ENCODE peak calls at places on chromosomes 1 and 21, in ten cellular contexts. K, H, T, N, L, C, D, S, J and B are unnamed samples.

GRCh38 chr1:224433041-224433670 is 1.4 kb downstream of the WDR26 start:
- DNase-seq in K (no peak), H (peak), T (no peak), N (peak), L (no peak), C (peak), D (peak), S (peak), J (peak), B (no peak)

GRCh38 chr1:39391741-39392679 is 99.4 kb upstream of the BMP8A start:
- DNase-seq in K (no peak), H (peak), T (no peak), N (no peak), L (peak), C (peak), D (no peak), S (peak), J (no peak), B (no peak)

GRCh38 chr1:30523055-30524020 is 200.0 kb downstream of the MATN1 start:
- DNase-seq in K (no peak), H (peak), T (no peak), N (no peak), L (peak), C (no peak), D (no peak), S (no peak), J (no peak), B (no peak)

GRCh38 chr1:203597386-203598040 is 29.1 kb upstream of the ATP2B4 start:
- DNase-seq in K (no peak), H (no peak), T (no peak), N (no peak), L (no peak), C (no peak), D (no peak), S (no peak), J (no peak), B (no peak)

GRCh38 chr1:168583571-168583970 is 7.2 kb downstream of the XCL1 start:
- DNase-seq in K (no peak), H (no peak), T (no peak), N (no peak), L (peak), C (no peak), D (no peak), S (no peak), J (no peak), B (no peak)

GRCh38 chr1:95041491-95042165 is 31.1 kb downstream of the ALG14 start:
- DNase-seq in K (peak), H (peak), T (no peak), N (peak), L (peak), C (peak), D (peak), S (no peak), J (peak), B (peak)

GRCh38 chr1:47838562-47839459 is 158.4 kb downstream of the TRABD2B start:
- DNase-seq in K (no peak), H (no peak), T (no peak), N (peak), L (no peak), C (no peak), D (no peak), S (no peak), J (no peak), B (no peak)

GRCh38 chr1:10433790-10434189 is 3.6 kb downstream of the CENPS start:
- DNase-seq in K (no peak), H (no peak), T (no peak), N (no peak), L (no peak), C (no peak), D (no peak), S (no peak), J (no peak), B (no peak)

GRCh38 chr1:117060441-117061317 is 553 bp downstream of the TTF2 start:
- DNase-seq in K (no peak), H (peak), T (no peak), N (peak), L (no peak), C (peak), D (no peak), S (peak), J (no peak), B (peak)

GRCh38 chr1:76074321-76075187 is at the start of gene ST6GALNAC3:
- DNase-seq in K (no peak), H (peak), T (peak), N (peak), L (no peak), C (peak), D (peak), S (peak), J (peak), B (peak)

GRCh38 chr1:173267453-173267945 is 60.4 kb upstream of the TNFSF4 start:
- DNase-seq in K (peak), H (peak), T (no peak), N (no peak), L (peak), C (no peak), D (peak), S (no peak), J (no peak), B (no peak)

GRCh38 chr1:168343566-168343965 is 62.9 kb downstream of the TBX19 start:
- DNase-seq in K (no peak), H (no peak), T (no peak), N (no peak), L (no peak), C (no peak), D (no peak), S (peak), J (no peak), B (no peak)

GRCh38 chr1:2232255-2232915 is 4.3 kb downstream of the SKI start:
- DNase-seq in K (no peak), H (no peak), T (no peak), N (no peak), L (no peak), C (peak), D (no peak), S (no peak), J (no peak), B (no peak)

GRCh38 chr1:78688701-78689100 is 39.1 kb downstream of the IFI44 start:
- DNase-seq in K (no peak), H (peak), T (no peak), N (no peak), L (peak), C (no peak), D (no peak), S (peak), J (no peak), B (no peak)

GRCh38 chr1:7334475-7335035 is 436.5 kb upstream of the VAMP3 start:
- DNase-seq in K (no peak), H (peak), T (no peak), N (peak), L (peak), C (no peak), D (no peak), S (peak), J (no peak), B (no peak)

GRCh38 chr21:34205811-34206635 is 132.6 kb downstream of the MRPS6 start:
- DNase-seq in K (no peak), H (no peak), T (no peak), N (no peak), L (peak), C (no peak), D (no peak), S (no peak), J (no peak), B (no peak)

GRCh38 chr1:240344918-240345317 is 253.2 kb downstream of the FMN2 start:
- DNase-seq in K (no peak), H (no peak), T (no peak), N (no peak), L (no peak), C (no peak), D (no peak), S (no peak), J (no peak), B (no peak)

GRCh38 chr1:222777463-222777862 is 37.4 kb upstream of the DISP1 start:
- DNase-seq in K (no peak), H (peak), T (no peak), N (no peak), L (peak), C (no peak), D (no peak), S (no peak), J (no peak), B (no peak)

GRCh38 chr1:212692774-212693644 is 6.6 kb downstream of the BATF3 start:
- DNase-seq in K (no peak), H (no peak), T (no peak), N (no peak), L (no peak), C (no peak), D (no peak), S (peak), J (no peak), B (no peak)

GRCh38 chr1:1039145-1039910 is 19.4 kb downstream of the AGRN start:
- DNase-seq in K (no peak), H (no peak), T (no peak), N (no peak), L (no peak), C (no peak), D (no peak), S (no peak), J (no peak), B (no peak)

GRCh38 chr1:214318356-214318755 is 37.4 kb downstream of the SMYD2 start:
- DNase-seq in K (no peak), H (peak), T (no peak), N (no peak), L (peak), C (no peak), D (no peak), S (no peak), J (no peak), B (no peak)

GRCh38 chr1:12549106-12549459 is 68.9 kb downstream of the DHRS3 start:
- DNase-seq in K (no peak), H (no peak), T (no peak), N (no peak), L (no peak), C (peak), D (no peak), S (no peak), J (no peak), B (no peak)

DNA sequence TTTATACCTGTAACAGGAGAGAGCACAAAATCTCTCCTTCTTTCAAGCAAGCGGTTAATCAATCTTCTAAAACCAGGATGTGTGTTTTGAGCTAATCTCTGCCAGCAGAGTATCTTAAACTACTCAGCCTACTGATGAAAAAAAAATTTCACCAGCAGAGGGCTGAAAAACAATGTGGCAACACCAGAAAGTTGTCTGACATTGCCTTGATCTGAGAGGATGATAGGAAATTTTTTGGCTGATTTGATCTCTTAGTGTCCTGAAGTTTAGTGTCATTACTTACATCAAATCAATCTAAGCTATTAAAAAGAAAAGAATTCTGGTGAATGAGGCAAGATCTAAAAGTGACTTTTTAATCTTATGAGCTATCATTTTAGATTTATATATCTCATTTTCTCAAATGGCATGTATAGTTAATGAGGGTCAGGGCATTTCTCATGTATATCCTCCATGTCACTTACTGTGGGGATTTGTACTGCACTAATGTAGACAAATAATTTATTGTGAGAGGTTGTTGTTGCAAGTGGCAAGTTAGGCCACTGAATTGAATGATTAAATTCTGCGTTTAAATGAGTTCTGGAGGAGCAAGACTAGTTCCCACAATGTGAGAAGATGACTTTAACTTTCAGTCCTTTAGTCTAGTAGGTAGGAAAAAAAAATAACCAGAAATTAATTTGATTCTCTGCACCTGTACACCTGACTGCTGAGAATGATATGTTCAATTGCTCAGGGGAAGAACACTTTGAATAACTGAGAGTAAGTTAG is 10.8 kb downstream of the ADAMTS1 start:
- DNase-seq in K (no peak), H (peak), T (no peak), N (no peak), L (no peak), C (no peak), D (no peak), S (peak), J (no peak), B (no peak)
- TF ChIP-seq CTCF in K (peak), H (peak), T (peak), N (no peak), L (peak), C (peak), D (peak), S (peak), J (peak), B (peak)

DNA sequence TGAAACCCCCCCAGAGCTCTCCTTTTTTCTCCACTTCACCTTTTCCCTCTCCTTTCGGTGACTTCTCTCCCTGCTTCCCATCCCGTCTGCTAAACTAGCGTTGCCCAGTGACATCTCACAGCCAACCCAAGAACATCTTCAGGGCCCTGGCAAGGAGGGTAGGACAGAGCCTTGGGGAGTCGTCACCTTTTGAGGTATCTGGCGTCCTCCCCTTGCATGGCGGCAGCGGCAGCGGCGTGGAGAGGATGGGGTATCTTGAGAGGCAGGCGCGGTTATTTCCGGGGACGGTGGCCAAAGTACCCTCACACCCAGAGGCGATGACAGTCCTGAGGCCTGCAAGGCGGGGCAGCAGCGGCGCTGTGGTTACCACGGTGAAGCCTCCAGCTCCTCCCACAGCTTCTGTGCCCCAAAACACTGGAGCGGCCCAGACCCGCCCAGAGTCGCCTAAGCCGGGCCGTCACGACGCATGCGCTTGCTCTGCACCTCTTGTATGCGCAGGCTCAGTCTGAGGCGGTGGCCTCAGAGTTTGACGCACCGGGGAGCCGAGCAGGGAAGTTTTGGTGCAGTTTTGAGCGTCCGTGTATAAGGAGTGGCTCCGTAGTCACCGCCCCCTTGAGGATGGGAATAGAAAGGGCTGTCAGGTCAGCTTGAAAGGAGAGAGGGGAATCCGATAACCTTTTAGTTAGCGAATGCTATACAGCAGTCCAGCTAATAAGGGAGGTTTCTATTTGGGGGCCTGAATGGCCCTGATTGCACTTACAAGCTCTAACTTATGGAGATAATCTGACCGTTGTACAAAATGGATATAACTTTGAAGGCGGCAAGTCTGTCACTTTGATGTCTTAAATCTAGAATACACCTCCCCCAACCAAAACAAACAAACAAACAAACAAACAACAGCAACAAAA is at the start of gene KIFAP3:
- DNase-seq in K (peak), H (peak), T (peak), N (peak), L (peak), C (peak), D (peak), S (peak), J (peak), B (peak)
- TF ChIP-seq CTCF in K (peak), H (peak), T (peak), N (peak), L (peak), C (peak), D (peak), S (peak), J (peak), B (peak)

GRCh38 chr1:22638476-22639234 is 2.2 kb downstream of the C1QA start:
- DNase-seq in K (no peak), H (no peak), T (no peak), N (no peak), L (no peak), C (no peak), D (no peak), S (peak), J (no peak), B (no peak)

GRCh38 chr1:22636369-22636768 is at the start of gene C1QA:
- DNase-seq in K (no peak), H (no peak), T (peak), N (peak), L (no peak), C (peak), D (no peak), S (no peak), J (no peak), B (no peak)

GRCh38 chr1:22637952-22638445 is 1.6 kb downstream of the C1QA start:
- DNase-seq in K (no peak), H (no peak), T (no peak), N (no peak), L (no peak), C (no peak), D (no peak), S (no peak), J (no peak), B (no peak)

GRCh38 chr1:22635436-22635835 is 992 bp upstream of the C1QA start:
- DNase-seq in K (no peak), H (no peak), T (no peak), N (no peak), L (no peak), C (no peak), D (no peak), S (no peak), J (no peak), B (no peak)

GRCh38 chr1:22636927-22637326 is 499 bp downstream of the C1QA start:
- DNase-seq in K (no peak), H (no peak), T (no peak), N (no peak), L (no peak), C (no peak), D (no peak), S (no peak), J (no peak), B (no peak)
- TF ChIP-seq CTCF in K (no peak), H (no peak), T (no peak), N (no peak), L (no peak), C (no peak), D (no peak), S (peak), J (no peak), B (no peak)

GRCh38 chr1:91015794-91016550 is 5.9 kb downstream of the ZNF644 start:
- DNase-seq in K (no peak), H (no peak), T (no peak), N (no peak), L (no peak), C (no peak), D (no peak), S (no peak), J (no peak), B (no peak)

GRCh38 chr1:91020967-91021685 is 709 bp downstream of the ZNF644 start:
- DNase-seq in K (peak), H (peak), T (peak), N (peak), L (peak), C (peak), D (peak), S (peak), J (peak), B (peak)

GRCh38 chr1:91020486-91020885 is 1.3 kb downstream of the ZNF644 start:
- DNase-seq in K (no peak), H (peak), T (no peak), N (no peak), L (no peak), C (no peak), D (no peak), S (no peak), J (no peak), B (no peak)

GRCh38 chr1:91015358-91015780 is 6.5 kb downstream of the ZNF644 start:
- DNase-seq in K (no peak), H (no peak), T (no peak), N (no peak), L (no peak), C (no peak), D (no peak), S (no peak), J (no peak), B (no peak)

GRCh38 chr1:91018006-91018405 is 3.8 kb downstream of the ZNF644 start:
- DNase-seq in K (no peak), H (peak), T (no peak), N (no peak), L (no peak), C (no peak), D (no peak), S (peak), J (no peak), B (no peak)
- TF ChIP-seq CTCF in K (peak), H (peak), T (peak), N (peak), L (peak), C (no peak), D (peak), S (peak), J (peak), B (peak)

DNA sequence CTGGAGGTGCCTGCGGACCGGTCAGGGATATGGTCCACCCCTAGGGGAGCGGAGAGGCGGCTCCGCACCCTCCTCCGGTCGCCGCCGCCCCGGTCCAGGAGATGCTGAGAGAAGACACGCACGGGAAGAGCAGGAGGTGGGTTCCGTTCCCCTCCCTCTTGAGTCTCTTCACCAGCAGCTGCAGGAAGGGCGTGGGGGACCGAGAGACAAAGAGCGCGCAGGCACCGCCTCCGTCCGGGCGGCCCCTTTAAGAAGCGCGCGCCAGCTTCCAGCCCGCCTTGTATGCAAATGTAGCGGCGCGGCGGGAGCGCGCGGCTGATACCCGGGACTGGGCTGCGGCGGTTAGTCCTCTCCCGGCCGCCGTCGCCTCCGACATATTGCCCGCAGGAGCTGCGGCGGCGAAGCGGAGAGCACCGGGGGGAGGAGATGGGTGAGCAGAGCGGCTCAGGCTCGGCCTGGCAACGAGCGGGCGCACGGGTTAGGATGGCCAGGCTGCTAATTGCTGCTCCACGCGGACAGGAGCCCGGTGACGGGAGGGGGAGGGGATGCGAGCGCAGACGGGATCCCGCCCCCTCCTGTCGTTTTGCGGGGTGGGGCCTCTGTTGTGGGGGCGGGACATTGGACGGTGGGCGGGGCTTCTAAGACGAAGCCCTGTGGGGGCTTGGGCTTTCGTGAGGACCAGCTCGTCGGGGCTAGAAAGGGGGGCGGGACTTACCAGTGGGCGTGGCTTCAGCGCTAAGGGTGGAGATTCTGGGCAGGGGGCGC is at the start of gene TMEM39B:
- DNase-seq in K (peak), H (peak), T (peak), N (peak), L (peak), C (peak), D (peak), S (peak), J (peak), B (peak)
- TF ChIP-seq CTCF in K (peak), H (peak), T (peak), N (no peak), L (peak), C (peak), D (peak), S (peak), J (no peak), B (no peak)

DNA sequence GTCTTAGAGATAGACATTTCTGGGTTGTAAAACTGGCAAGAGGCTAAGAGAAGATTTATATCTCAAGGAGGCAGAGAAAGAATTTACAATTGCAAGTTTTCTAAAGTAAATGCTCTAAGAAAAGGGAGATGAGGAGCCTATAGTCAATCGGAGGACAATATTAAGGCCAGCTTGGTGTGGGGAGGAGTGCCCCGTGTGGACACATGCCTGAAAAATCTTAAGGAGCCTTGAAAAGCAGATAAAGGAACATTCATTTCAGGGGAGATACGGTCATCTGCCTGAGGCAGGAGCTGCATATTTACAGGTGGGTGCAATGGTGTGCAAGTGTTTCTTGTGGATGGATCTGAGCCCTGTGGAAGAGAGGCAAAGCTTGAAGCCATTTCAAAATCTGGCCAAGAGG is 25.6 kb downstream of the FCRL2 start:
- DNase-seq in K (no peak), H (no peak), T (no peak), N (no peak), L (no peak), C (no peak), D (no peak), S (peak), J (no peak), B (no peak)
- TF ChIP-seq CTCF in K (no peak), H (no peak), T (no peak), N (no peak), L (no peak), C (no peak), D (peak), S (peak), J (peak), B (no peak)

GRCh38 chr1:160837558-160838205 is 25.0 kb downstream of the CD244 start:
- DNase-seq in K (peak), H (peak), T (no peak), N (no peak), L (no peak), C (peak), D (peak), S (no peak), J (no peak), B (no peak)
- TF ChIP-seq CTCF in K (no peak), H (no peak), T (no peak), N (no peak), L (no peak), C (no peak), D (no peak), S (peak), J (no peak), B (no peak)